ENCODE peak calls at places on chromosomes 3 and 15, in five cellular contexts. One of them, this sample, is unnamed.

GRCh38 chr3:13872451-13872850 is 7.4 kb downstream of the WNT7A start:
- DNase-seq in H54: no peak
- DNase-seq in stimulated activated CD8-positive, alpha-beta memory T cell treated with anti-CD3 and anti-CD28 coated beads, Interleukin-4, amount 100 ng/mL, for 1 hour: no peak
- DNase-seq in fibroblast of pulmonary artery: no peak
- DNase-seq in naive thymus-derived CD4-positive, alpha-beta T cell: no peak
- DNase-seq in this sample: peak

GRCh38 chr15:99126930-99127329 is 22.1 kb downstream of the SYNM start:
- DNase-seq in H54: no peak
- DNase-seq in stimulated activated CD8-positive, alpha-beta memory T cell treated with anti-CD3 and anti-CD28 coated beads, Interleukin-4, amount 100 ng/mL, for 1 hour: no peak
- DNase-seq in fibroblast of pulmonary artery: no peak
- DNase-seq in naive thymus-derived CD4-positive, alpha-beta T cell: no peak
- DNase-seq in this sample: peak

GRCh38 chr3:111904376-111905241 is 45.5 kb downstream of the PHLDB2 start:
- DNase-seq in H54: no peak
- DNase-seq in stimulated activated CD8-positive, alpha-beta memory T cell treated with anti-CD3 and anti-CD28 coated beads, Interleukin-4, amount 100 ng/mL, for 1 hour: no peak
- DNase-seq in fibroblast of pulmonary artery: peak
- DNase-seq in naive thymus-derived CD4-positive, alpha-beta T cell: no peak
- DNase-seq in this sample: no peak

GRCh38 chr3:126060613-126061145 is 23.2 kb downstream of the SLC41A3 start:
- DNase-seq in H54: no peak
- DNase-seq in stimulated activated CD8-positive, alpha-beta memory T cell treated with anti-CD3 and anti-CD28 coated beads, Interleukin-4, amount 100 ng/mL, for 1 hour: no peak
- DNase-seq in fibroblast of pulmonary artery: no peak
- DNase-seq in naive thymus-derived CD4-positive, alpha-beta T cell: no peak
- DNase-seq in this sample: no peak

GRCh38 chr15:76533060-76533955 is 196.7 kb downstream of the ISL2 start:
- DNase-seq in H54: no peak
- DNase-seq in stimulated activated CD8-positive, alpha-beta memory T cell treated with anti-CD3 and anti-CD28 coated beads, Interleukin-4, amount 100 ng/mL, for 1 hour: no peak
- DNase-seq in fibroblast of pulmonary artery: peak
- DNase-seq in naive thymus-derived CD4-positive, alpha-beta T cell: no peak
- DNase-seq in this sample: no peak

GRCh38 chr3:46386206-46386605 is 15.5 kb downstream of the CCR5 start:
- DNase-seq in H54: peak
- DNase-seq in stimulated activated CD8-positive, alpha-beta memory T cell treated with anti-CD3 and anti-CD28 coated beads, Interleukin-4, amount 100 ng/mL, for 1 hour: no peak
- DNase-seq in fibroblast of pulmonary artery: peak
- DNase-seq in naive thymus-derived CD4-positive, alpha-beta T cell: no peak
- DNase-seq in this sample: no peak

GRCh38 chr15:74172751-74173544 is 562 bp upstream of the ISLR start:
- DNase-seq in H54: no peak
- DNase-seq in stimulated activated CD8-positive, alpha-beta memory T cell treated with anti-CD3 and anti-CD28 coated beads, Interleukin-4, amount 100 ng/mL, for 1 hour: no peak
- DNase-seq in fibroblast of pulmonary artery: peak
- DNase-seq in naive thymus-derived CD4-positive, alpha-beta T cell: no peak
- DNase-seq in this sample: peak

GRCh38 chr3:40044487-40044886 is 235.1 kb downstream of the MYRIP start:
- DNase-seq in H54: no peak
- DNase-seq in stimulated activated CD8-positive, alpha-beta memory T cell treated with anti-CD3 and anti-CD28 coated beads, Interleukin-4, amount 100 ng/mL, for 1 hour: no peak
- DNase-seq in fibroblast of pulmonary artery: peak
- DNase-seq in naive thymus-derived CD4-positive, alpha-beta T cell: no peak
- DNase-seq in this sample: no peak

GRCh38 chr15:39396979-39397615 is 183.8 kb upstream of the THBS1 start:
- DNase-seq in H54: no peak
- DNase-seq in stimulated activated CD8-positive, alpha-beta memory T cell treated with anti-CD3 and anti-CD28 coated beads, Interleukin-4, amount 100 ng/mL, for 1 hour: no peak
- DNase-seq in fibroblast of pulmonary artery: peak
- DNase-seq in naive thymus-derived CD4-positive, alpha-beta T cell: no peak
- DNase-seq in this sample: no peak

GRCh38 chr3:105332961-105333360 is 33.7 kb upstream of the ALCAM start:
- DNase-seq in H54: no peak
- DNase-seq in stimulated activated CD8-positive, alpha-beta memory T cell treated with anti-CD3 and anti-CD28 coated beads, Interleukin-4, amount 100 ng/mL, for 1 hour: no peak
- DNase-seq in fibroblast of pulmonary artery: no peak
- DNase-seq in naive thymus-derived CD4-positive, alpha-beta T cell: no peak
- DNase-seq in this sample: no peak

GRCh38 chr15:45399381-45400212 is 21.3 kb upstream of the GATM start:
- DNase-seq in H54: no peak
- DNase-seq in stimulated activated CD8-positive, alpha-beta memory T cell treated with anti-CD3 and anti-CD28 coated beads, Interleukin-4, amount 100 ng/mL, for 1 hour: no peak
- DNase-seq in fibroblast of pulmonary artery: peak
- DNase-seq in naive thymus-derived CD4-positive, alpha-beta T cell: peak
- DNase-seq in this sample: no peak

GRCh38 chr3:28915711-28916481 is 365.0 kb upstream of the RBMS3 start:
- DNase-seq in H54: no peak
- DNase-seq in stimulated activated CD8-positive, alpha-beta memory T cell treated with anti-CD3 and anti-CD28 coated beads, Interleukin-4, amount 100 ng/mL, for 1 hour: no peak
- DNase-seq in fibroblast of pulmonary artery: peak
- DNase-seq in naive thymus-derived CD4-positive, alpha-beta T cell: no peak
- DNase-seq in this sample: no peak

GRCh38 chr3:110743202-110743601 is 328.4 kb upstream of the NECTIN3 start:
- DNase-seq in H54: no peak
- DNase-seq in stimulated activated CD8-positive, alpha-beta memory T cell treated with anti-CD3 and anti-CD28 coated beads, Interleukin-4, amount 100 ng/mL, for 1 hour: no peak
- DNase-seq in fibroblast of pulmonary artery: no peak
- DNase-seq in naive thymus-derived CD4-positive, alpha-beta T cell: no peak
- DNase-seq in this sample: no peak

GRCh38 chr3:50299929-50300680 is 900 bp upstream of the HYAL3 start:
- DNase-seq in H54: no peak
- DNase-seq in stimulated activated CD8-positive, alpha-beta memory T cell treated with anti-CD3 and anti-CD28 coated beads, Interleukin-4, amount 100 ng/mL, for 1 hour: no peak
- DNase-seq in fibroblast of pulmonary artery: peak
- DNase-seq in naive thymus-derived CD4-positive, alpha-beta T cell: no peak
- DNase-seq in this sample: no peak

This sample was measured in kidney.